ENCODE peak calls at places on chromosomes 6 and 20, in four cellular contexts. E, C, J and K are unnamed samples.

GRCh38 chr20:53656653-53657288 is 63.1 kb upstream of the ZNF217 start:
- DNase-seq in C (no peak), E (no peak), J (no peak), K (no peak)

GRCh38 chr20:46341374-46342044 is 33.2 kb upstream of the CDH22 start:
- DNase-seq in E (no peak), C (no peak), J (no peak), K (no peak)

GRCh38 chr6:18121580-18122127 is 823 bp downstream of the NHLRC1 start:
- DNase-seq in E (no peak), J (peak; percentile 39), C (peak; percentile 63), K (no peak)

GRCh38 chr6:120077489-120077888 is 727.9 kb upstream of the MAN1A1 start:
- DNase-seq in C (no peak), E (no peak), J (no peak), K (no peak)

GRCh38 chr20:57660510-57661199 is 40.4 kb upstream of the ZBP1 start:
- DNase-seq in C (peak; percentile 26), J (no peak), E (peak; percentile 3), K (no peak)

GRCh38 chr6:41040101-41040910 is 1.3 kb upstream of the UNC5CL start:
- DNase-seq in E (peak; percentile 66), C (no peak), J (no peak), K (no peak)

GRCh38 chr6:16257999-16258708 is 19.8 kb downstream of the GMPR start:
- DNase-seq in C (no peak), J (no peak), E (no peak), K (no peak)

GRCh38 chr6:44470106-44470446 is 82.6 kb downstream of the CDC5L start:
- DNase-seq in C (no peak), J (no peak), E (no peak), K (no peak)

GRCh38 chr6:111872521-111873177 is 603 bp downstream of the FYN start:
- DNase-seq in E (peak; percentile 34), C (peak; percentile 83), J (no peak), K (peak; percentile 43)

GRCh38 chr6:106360989-106361430 is 493 bp downstream of the CRYBG1 start:
- DNase-seq in C (no peak), J (peak; percentile 7), E (peak; percentile 37), K (no peak)

GRCh38 chr6:85917522-85917921 is 274.8 kb upstream of the SYNCRIP start:
- DNase-seq in J (no peak), C (no peak), E (no peak), K (no peak)

GRCh38 chr20:19335341-19335740 is 122.9 kb downstream of the SLC24A3 start:
- DNase-seq in J (no peak), E (no peak), C (no peak), K (no peak)

GRCh38 chr20:12012241-12013222 is 94.8 kb downstream of the BTBD3 start:
- DNase-seq in J (peak; percentile 60), E (peak; percentile 35), C (no peak), K (peak; percentile 15)

GRCh38 chr20:47866480-47866879 is 81.2 kb upstream of the SULF2 start:
- DNase-seq in E (no peak), C (no peak), J (no peak), K (no peak)

GRCh38 chr20:32761831-32762753 is at the start of gene DNMT3B:
- DNase-seq in C (peak; percentile 83), E (peak; percentile 83), J (peak; percentile 82), K (peak; percentile 64)

GRCh38 chr6:3777695-3778461 is 26.4 kb upstream of the PXDC1 start:
- DNase-seq in J (no peak), E (no peak), C (no peak), K (no peak)

GRCh38 chr6:112348891-112349736 is 2.0 kb downstream of the RFPL4B start:
- DNase-seq in E (no peak), C (no peak), J (no peak), K (no peak)

DNA sequence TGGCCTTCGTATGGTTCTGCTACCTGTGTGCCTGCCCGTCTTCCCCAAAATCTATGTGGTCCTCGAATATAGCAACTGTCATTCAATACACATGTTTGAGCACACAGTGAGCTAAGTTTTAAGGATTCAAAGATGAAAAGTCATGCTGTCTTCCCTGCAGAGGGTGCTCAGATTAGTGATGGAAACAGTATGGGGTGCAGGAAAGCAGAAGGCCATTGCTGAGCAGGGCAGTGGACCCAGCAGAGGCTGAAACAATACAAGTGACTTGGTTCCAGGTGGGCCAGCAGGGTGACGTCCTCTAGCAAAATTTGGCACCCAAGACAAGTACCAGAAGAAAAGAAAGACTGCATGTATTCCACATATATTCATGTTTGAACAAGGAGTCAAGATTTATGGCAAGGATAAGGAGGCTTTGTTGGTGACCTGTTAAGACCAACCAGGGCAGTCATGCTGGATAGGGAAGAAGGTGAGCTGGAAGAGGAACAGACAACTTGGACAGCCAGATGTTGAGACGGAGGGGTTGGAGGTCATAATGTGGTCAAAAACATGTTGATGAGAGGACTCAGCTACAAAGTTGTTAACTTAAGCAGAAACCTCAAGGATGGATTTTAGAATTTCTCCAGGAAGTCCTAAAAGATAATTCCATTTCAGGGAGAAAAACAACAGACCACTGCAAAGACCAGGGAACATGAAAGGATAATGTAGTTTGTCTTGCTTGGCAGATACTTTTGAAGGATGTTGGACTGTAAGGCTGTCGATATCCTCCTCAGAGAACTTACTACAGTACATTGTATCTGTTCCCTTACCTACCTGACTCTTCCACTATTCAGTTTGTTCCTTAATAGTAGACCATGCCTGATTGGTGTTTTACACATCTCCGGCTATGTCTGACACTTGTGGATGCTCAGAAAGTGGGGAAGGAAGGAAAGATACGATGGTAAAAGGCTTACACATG is 2.5 kb downstream of the HLA-DQA1 start:
- DNase-seq in J (no peak), C (no peak), E (no peak), K (no peak)
- H3K4me3 ChIP-seq in J (no peak overlapping the region), C (no peak overlapping the region), E (no peak overlapping the region), K (no peak overlapping the region)

GRCh38 chr20:13397300-13397724 is 176.2 kb downstream of the ISM1 start:
- DNase-seq in J (no peak), C (no peak), E (no peak), K (no peak)

GRCh38 chr20:13401596-13401995 is 180.5 kb downstream of the ISM1 start:
- DNase-seq in C (no peak), E (no peak), J (no peak), K (no peak)

GRCh38 chr20:13396826-13397225 is 175.8 kb downstream of the ISM1 start:
- DNase-seq in C (no peak), J (no peak), E (no peak), K (no peak)

GRCh38 chr20:13402171-13402760 is 181.2 kb downstream of the ISM1 start:
- DNase-seq in E (peak; percentile 31), J (no peak), C (no peak), K (peak; percentile 16)

GRCh38 chr20:13400453-13400852 is 179.4 kb downstream of the ISM1 start:
- DNase-seq in J (no peak), E (no peak), C (no peak), K (no peak)
- TF ChIP-seq EP300 in J (no peak), E (no peak), C (no peak), K (no peak)

DNA sequence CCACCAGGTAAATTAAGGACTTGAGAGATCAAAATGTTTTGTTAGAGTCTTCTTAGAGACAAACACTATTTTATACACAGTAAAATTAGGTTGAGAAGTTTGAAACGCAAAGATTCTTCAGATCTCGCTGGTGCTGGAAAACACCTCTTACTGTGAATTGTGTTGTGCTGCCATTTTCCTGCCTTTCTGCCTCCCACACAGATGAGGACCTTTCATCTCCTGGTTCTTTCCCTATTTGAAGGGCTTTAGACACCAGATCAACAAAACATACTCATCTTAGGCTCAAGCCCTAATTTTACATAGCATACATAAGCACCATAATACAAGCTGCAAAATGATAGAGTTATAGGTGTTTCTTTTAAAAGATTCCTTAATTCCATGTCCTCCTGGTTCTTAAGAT is 18.6 kb downstream of the STAU1 start:
- DNase-seq in E (no peak), C (no peak), J (no peak), K (no peak)
- H3K4me3 ChIP-seq in E (no peak overlapping the region), C (no peak overlapping the region), J (no peak overlapping the region), K (no peak overlapping the region)

DNA sequence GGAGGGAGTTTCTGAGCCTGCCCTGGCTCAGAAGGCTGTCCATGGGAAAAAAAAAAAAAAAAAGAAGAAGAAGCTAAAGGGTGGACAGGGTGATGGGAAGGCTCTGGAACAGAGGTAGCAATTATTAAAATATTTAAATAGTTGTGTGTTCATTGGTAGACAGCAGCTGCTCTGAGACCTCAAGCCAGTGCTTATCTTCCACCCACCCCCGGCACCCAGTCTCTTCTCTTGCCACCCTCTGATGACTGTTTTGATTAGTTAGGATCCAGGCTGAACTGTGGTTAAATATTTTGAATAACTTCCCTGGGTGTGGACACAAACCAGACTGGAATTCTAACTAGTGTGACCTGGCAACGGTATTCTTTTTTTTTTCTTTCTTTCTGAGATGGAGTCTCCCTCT is 16.9 kb upstream of the SRSF3 start:
- DNase-seq in C (peak; percentile 52), E (no peak), J (no peak), K (no peak)
- TF ChIP-seq EP300 in C (no peak), E (no peak), J (no peak), K (peak; percentile 57)

GRCh38 chr6:137871299-137871698 is 4.2 kb downstream of the TNFAIP3 start:
- DNase-seq in C (no peak), E (no peak), J (no peak), K (no peak)
- H3K4me3 ChIP-seq in C (peak overlapping the region; percentile 2), E (peak overlapping the region; percentile 74), J (no peak overlapping the region), K (peak overlapping the region; percentile 82)

DNA sequence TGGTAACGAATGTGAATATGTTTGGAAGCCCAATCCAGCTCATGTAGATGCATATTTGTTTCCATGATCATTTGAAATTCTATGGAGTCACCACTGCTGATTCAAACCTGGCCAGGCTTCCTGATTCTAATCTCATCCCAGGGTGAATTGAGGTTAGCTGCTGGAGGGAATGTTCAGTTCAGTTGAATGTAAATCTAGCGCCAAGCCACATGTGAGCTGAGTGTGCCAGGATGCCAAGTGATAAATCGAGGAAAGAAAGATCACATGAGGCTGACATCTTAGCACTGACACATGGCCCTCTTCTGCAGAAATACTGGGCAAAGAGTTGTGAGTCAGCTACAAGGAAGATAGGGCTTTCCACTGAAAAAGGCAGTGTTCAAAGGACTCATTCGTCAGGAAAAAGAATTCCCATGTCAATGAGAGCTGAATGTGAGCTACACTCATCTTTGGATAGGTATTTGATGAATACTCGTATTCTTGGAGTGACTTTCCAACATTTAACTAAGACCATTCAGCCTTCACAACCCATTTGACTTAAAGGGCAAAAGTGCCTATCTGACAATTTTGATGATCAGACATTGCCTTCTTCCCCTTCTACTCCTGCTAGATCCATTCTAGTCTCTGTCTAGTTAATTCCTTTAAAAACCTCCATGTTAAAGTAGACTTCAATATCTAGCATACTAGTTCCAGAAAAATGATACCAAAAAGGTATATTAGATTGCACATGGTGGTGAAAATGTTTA is 172.1 kb downstream of the MTFR2 start:
- DNase-seq in C (no peak), J (no peak), E (no peak), K (no peak)
- TF ChIP-seq EP300 in C (no peak), J (no peak), E (no peak), K (no peak)

DNA sequence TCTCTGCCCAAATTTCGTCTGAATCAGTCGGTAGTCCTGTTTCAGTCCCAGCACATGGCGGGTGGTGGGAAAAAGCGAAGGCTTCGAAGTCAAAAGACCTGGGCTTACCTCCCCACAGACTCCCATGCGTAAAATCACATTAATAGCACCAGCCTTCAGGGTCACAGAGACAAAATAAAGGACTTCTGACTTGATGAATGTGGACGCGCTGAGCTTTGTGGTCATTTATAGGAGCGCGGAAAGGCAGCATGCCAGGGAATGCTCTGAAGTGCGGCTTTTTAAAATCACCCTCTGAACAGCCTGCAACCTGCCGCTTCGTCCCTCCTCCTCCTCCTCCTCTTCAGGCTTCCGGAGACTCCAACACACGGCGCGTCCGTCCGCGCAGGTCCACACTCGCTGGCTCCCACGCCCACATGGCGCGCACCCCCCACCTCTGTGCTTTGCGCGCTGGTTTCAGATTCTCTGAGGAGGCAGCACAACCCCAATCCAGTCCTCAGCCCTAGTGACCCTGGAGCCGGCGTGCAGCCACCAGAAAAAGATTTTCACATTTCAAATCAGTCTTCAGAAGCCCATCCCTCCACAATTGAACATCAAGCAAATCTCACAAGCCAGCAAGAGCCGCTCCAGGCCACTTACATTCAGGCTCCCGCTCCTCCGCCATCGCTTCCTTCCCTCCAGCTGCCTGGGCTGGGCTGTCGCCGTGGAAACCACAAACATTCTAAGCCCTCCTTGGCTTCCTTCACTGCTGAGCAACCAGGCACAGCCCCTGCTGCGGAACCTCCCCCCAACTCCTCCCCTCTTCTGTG is at the start of gene C6orf118:
- DNase-seq in C (peak; percentile 69), E (no peak), J (peak; percentile 73), K (no peak)
- H3K4me3 ChIP-seq in C (peak within 1 kb of the TSS; percentile 23), E (peak within 1 kb of the TSS; percentile 45), J (peak within 1 kb of the TSS; percentile 53), K (peak within 1 kb of the TSS; percentile 42)